ENCODE peak calls at places on chromosomes 3 and 15, in seven cellular contexts. L is adrenal gland; F is AG04450; R is psoas muscle; E is testis; V is tibial nerve; P is CD4-positive, alpha-beta T cell. X is an unnamed sample.

GRCh38 chr3:38387862-38388261 is 41.3 kb downstream of the XYLB start:
- DNase-seq in E (no peak), P (no peak), F (no peak), R (no peak), L (no peak), V (no peak), X (no peak)

GRCh38 chr15:61398310-61398709 is 169.2 kb upstream of the RORA start:
- DNase-seq in P (no peak), V (no peak), F (no peak), R (no peak), E (no peak), L (no peak), X (no peak)

GRCh38 chr3:3800076-3800448 is 831 bp downstream of the LRRN1 start:
- DNase-seq in F (no peak), P (no peak), E (peak; percentile 27), R (peak; percentile 60), L (no peak), V (no peak), X (no peak)

GRCh38 chr15:49830411-49830810 is 209.6 kb downstream of the DTWD1 start:
- DNase-seq in V (no peak), R (no peak), P (no peak), F (no peak), L (no peak), E (no peak), X (no peak)

GRCh38 chr15:31434418-31435255 is 108.0 kb downstream of the KLF13 start:
- DNase-seq in F (peak; percentile 61), L (peak; percentile 39), R (peak; percentile 70), V (no peak), P (peak; percentile 74), E (peak; percentile 54), X (peak; percentile 66)

GRCh38 chr3:126858887-126859286 is 124.0 kb upstream of the PLXNA1 start:
- DNase-seq in P (no peak), F (peak; percentile 77), V (no peak), R (no peak), L (peak; percentile 39), E (no peak), X (no peak)

GRCh38 chr15:29040367-29040745 is 154.6 kb downstream of the APBA2 start:
- DNase-seq in F (peak; percentile 30), R (no peak), V (no peak), P (no peak), E (no peak), L (no peak), X (no peak)

GRCh38 chr3:99845335-99845734 is 27.7 kb downstream of the CMSS1 start:
- DNase-seq in L (no peak), E (no peak), F (no peak), V (no peak), R (no peak), P (no peak), X (no peak)

GRCh38 chr3:53243165-53243564 is 12.7 kb downstream of the TKT start:
- DNase-seq in V (no peak), R (peak; percentile 61), E (peak; percentile 25), P (no peak), F (no peak), L (peak; percentile 76), X (no peak)

GRCh38 chr3:127690823-127691452 is 18.2 kb downstream of the ABTB1 start:
- DNase-seq in F (no peak), R (peak; percentile 61), L (peak; percentile 57), V (no peak), P (no peak), E (peak; percentile 82), X (no peak)

DNA sequence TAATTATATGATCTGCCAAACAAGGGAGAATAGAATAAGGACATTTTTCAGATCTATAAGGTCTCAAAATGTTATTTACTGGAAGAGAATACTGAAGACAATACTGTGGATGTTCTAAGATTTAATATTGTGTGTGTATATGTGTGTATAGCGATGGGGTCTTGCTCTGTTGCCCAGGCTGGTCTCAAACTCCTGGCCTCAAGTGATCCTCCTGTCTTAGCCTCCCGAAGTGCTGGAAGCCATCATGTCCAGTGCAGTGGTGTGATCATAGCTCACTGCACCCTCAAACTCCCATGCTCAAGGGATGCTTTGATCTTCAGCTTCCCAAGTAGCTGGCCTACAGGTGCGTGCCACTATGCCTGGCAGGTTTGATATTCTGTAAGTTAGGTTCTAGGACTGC is 91.3 kb downstream of the NBEAL2 start:
- DNase-seq in F (no peak), L (no peak), R (no peak), E (no peak), V (no peak), P (no peak), X (no peak)
- TF ChIP-seq CTCF in F (no peak), L (no peak), R (no peak), E (no peak), V (no peak), P (no peak), X (no peak)

GRCh38 chr15:46131876-46132275 is 497.0 kb downstream of the SQOR start:
- DNase-seq in P (no peak), L (no peak), R (no peak), V (no peak), E (no peak), F (no peak), X (no peak)
- H3K9me3 ChIP-seq in P (peaks cover 7% of the 10 kb centered on the region), L (no peaks in the 10 kb centered on the region), R (no peaks in the 10 kb centered on the region), V (no peaks in the 10 kb centered on the region), E (no peaks in the 10 kb centered on the region), F (peaks cover 14% of the 10 kb centered on the region), X (peaks cover 10% of the 10 kb centered on the region)

DNA sequence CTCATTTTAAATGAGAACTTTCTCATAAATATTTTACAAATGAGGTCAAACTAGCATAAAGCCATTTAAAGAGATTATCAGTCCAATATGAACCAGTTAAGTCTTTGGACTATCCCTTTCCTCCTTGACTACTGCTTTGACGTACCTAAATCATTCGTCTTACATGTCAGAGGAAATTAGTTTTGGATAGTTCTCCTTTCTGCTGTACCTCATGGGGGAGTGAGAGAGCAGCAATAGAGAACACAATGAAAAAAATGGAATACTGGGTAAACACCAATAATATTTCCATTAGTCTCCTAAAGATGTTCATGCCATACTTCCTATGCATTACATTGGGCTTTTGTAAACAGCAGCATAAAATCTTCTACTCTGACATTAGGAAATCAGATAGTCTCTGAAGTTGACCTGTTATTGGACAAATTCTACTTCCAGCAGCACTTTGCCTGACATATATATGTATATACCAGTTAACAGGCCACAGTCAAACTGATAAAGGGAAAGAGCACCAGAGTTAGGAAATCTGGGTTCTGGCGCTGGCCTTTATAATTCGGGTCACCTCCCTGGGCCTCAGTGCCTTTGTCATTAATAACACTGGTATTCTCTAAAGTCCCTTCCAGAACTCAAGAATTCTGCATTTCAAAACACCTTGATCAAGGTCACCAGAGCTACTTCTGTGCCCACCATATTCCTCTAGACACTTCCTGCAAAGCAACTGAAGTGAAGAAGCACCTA is 26.8 kb downstream of the TIMMDC1 start:
- DNase-seq in V (no peak), E (no peak), F (no peak), L (no peak), R (no peak), P (no peak), X (no peak)
- TF ChIP-seq CTCF in V (peak; percentile 18), E (peak; percentile 20), F (peak; percentile 51), L (no peak), R (peak; percentile 53), P (no peak), X (peak; percentile 9)

GRCh38 chr15:20344601-20345400 is 196.8 kb downstream of the GOLGA6L6 start:
- DNase-seq in F (no peak), E (no peak), V (no peak), P (no peak), L (peak; percentile 16), R (peak; percentile 48), X (peak; percentile 29)

GRCh38 chr15:20345401-20345958 is 196.1 kb downstream of the GOLGA6L6 start:
- DNase-seq in L (no peak), P (no peak), F (no peak), R (peak; percentile 52), V (no peak), E (no peak), X (peak; percentile 30)

GRCh38 chr15:20340931-20341661 is 200.5 kb downstream of the GOLGA6L6 start:
- DNase-seq in F (no peak), E (peak; percentile 45), L (peak; percentile 46), R (peak; percentile 89), V (no peak), P (peak; percentile 48), X (peak; percentile 61)

GRCh38 chr15:20341901-20342605 is 199.5 kb downstream of the GOLGA6L6 start:
- DNase-seq in R (peak; percentile 90), V (no peak), P (peak; percentile 49), F (no peak), L (peak; percentile 37), E (no peak), X (peak; percentile 63)

GRCh38 chr15:20340331-20340811 is 201.2 kb downstream of the GOLGA6L6 start:
- DNase-seq in L (peak; percentile 49), R (peak; percentile 75), V (no peak), F (no peak), P (no peak), E (peak; percentile 12), X (peak; percentile 64)
- H3K9me3 ChIP-seq in L (no peaks in the 10 kb centered on the region), R (peaks cover 5% of the 10 kb centered on the region), V (no peaks in the 10 kb centered on the region), F (peaks cover 72% of the 10 kb centered on the region), P (peaks cover 3% of the 10 kb centered on the region), E (no peaks in the 10 kb centered on the region), X (no peaks in the 10 kb centered on the region)

GRCh38 chr15:67783303-67783702 is 42.0 kb upstream of the SKOR1 start:
- DNase-seq in F (no peak), V (no peak), E (no peak), P (peak; percentile 36), L (no peak), R (no peak), X (no peak)
- TF ChIP-seq CTCF in F (no peak), V (no peak), E (no peak), P (peak; percentile 43), L (no peak), R (no peak), X (no peak)

GRCh38 chr15:56228854-56229253 is 14.8 kb downstream of the RFX7 start:
- DNase-seq in L (no peak), P (no peak), R (no peak), E (no peak), F (no peak), V (no peak), X (no peak)
- H3K9me3 ChIP-seq in L (no peaks in the 10 kb centered on the region), P (peaks cover 56% of the 10 kb centered on the region), R (peaks cover 31% of the 10 kb centered on the region), E (no peaks in the 10 kb centered on the region), F (peaks cover 14% of the 10 kb centered on the region), V (no peaks in the 10 kb centered on the region), X (no peaks in the 10 kb centered on the region)

DNA sequence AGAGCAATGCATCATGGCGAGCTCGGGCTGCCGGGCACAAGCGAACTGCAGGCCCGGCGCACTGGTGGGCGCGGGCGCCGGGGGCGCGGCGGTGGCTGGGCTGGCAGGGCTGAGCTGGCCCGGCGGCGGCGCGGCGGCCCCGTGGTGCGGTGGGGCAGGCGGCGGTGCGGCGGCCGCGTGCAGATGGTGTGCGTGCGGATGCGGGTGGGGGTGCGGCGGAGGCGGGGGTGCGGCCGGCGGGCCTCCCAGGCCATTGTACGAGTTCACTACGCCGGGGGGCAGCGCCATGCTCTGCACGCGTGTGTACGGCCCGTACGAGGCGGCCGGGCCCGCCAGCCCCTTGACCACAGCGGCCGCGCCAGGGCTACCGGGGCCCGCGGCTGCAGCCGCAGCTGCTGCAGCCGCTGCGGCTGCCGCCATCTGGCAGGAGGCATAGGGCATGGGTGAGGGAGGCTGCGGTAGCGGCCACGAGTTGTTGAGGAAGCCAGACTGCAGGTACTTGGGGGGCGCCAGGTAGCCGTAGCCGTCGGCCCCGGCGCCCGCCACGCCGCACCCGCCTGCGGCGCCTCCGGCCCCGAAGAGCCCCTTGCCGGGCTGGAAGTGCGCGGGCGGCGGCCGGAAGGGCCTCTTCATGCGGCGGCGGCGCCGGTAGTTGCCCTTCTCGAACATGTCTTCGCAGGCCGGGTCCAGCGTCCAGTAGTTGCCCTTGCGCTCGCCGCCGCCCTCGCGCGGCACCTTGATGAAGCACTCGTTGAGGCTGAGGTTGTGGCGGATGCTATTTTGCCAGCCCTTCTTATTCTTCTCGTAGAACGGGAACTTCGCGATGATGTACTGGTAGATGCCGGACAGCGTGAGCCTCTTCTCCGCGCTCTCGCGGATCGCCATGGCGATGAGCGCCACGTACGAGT is 1.0 kb downstream of the FOXL2 start:
- DNase-seq in L (no peak), E (peak; percentile 18), V (no peak), F (no peak), P (no peak), R (peak; percentile 72), X (no peak)
- TF ChIP-seq CTCF in L (no peak), E (no peak), V (no peak), F (peak; percentile 15), P (no peak), R (peak; percentile 39), X (no peak)